ENCODE peak calls at places on chromosomes 6 and 20, in seven cellular contexts. G, H, X, C, O, M and T are unnamed samples.
A peak's percentile ranks its signal among the peaks of the same experiment; 100 is the strongest.

GRCh38 chr6:43436577-43437282 is 9.4 kb downstream of the ABCC10 start:
- DNase-seq in M (no peak), G (peak; percentile 88), O (no peak), X (peak; percentile 86), C (no peak), H (peak; percentile 77), T (peak; percentile 88)

GRCh38 chr20:37911838-37912273 is 8.9 kb downstream of the VSTM2L start:
- DNase-seq in X (peak; percentile 69), G (peak; percentile 59), C (peak; percentile 85), O (peak; percentile 31), M (no peak), H (peak; percentile 25), T (no peak)

GRCh38 chr6:43708857-43709653 is 21.5 kb upstream of the MRPS18A start:
- DNase-seq in H (no peak), G (no peak), C (no peak), M (no peak), O (no peak), X (peak; percentile 72), T (peak; percentile 34)

GRCh38 chr6:32940656-32941411 is at the start of gene HLA-DMB:
- DNase-seq in G (peak; percentile 64), H (peak; percentile 82), O (no peak), M (peak; percentile 32), C (peak; percentile 87), X (peak; percentile 77), T (peak; percentile 79)

GRCh38 chr6:33632603-33633039 is 11.5 kb downstream of the ITPR3 start:
- DNase-seq in H (peak; percentile 64), X (peak; percentile 49), G (no peak), C (peak; percentile 87), O (no peak), M (peak; percentile 59), T (peak; percentile 66)

GRCh38 chr6:4313044-4313686 is 177.8 kb upstream of the ECI2 start:
- DNase-seq in H (peak; percentile 98), M (no peak), O (no peak), G (no peak), X (peak; percentile 97), C (peak; percentile 54), T (peak; percentile 87)

GRCh38 chr6:107061125-107062020 is 33.4 kb downstream of the MTRES1 start:
- DNase-seq in X (peak; percentile 29), H (no peak), O (no peak), G (no peak), C (peak; percentile 52), M (no peak), T (no peak)

GRCh38 chr20:50572922-50573777 is 63.0 kb downstream of the PTPN1 start:
- DNase-seq in O (peak; percentile 94), M (no peak), G (no peak), X (peak; percentile 77), C (no peak), H (no peak), T (peak; percentile 96)

GRCh38 chr6:116925088-116925794 is 48.2 kb downstream of the RFX6 start:
- DNase-seq in C (no peak), G (no peak), X (no peak), M (no peak), O (no peak), H (no peak), T (no peak)

GRCh38 chr6:3380344-3381232 is 76.3 kb downstream of the SLC22A23 start:
- DNase-seq in M (no peak), X (no peak), O (no peak), G (peak; percentile 60), C (no peak), H (peak; percentile 78), T (no peak)

GRCh38 chr6:108684809-108685329 is 124.2 kb downstream of the FOXO3 start:
- DNase-seq in X (peak; percentile 94), O (no peak), G (peak; percentile 55), C (no peak), M (no peak), H (peak; percentile 59), T (peak; percentile 27)

GRCh38 chr20:58662142-58662473 is 11.0 kb downstream of the STX16 start:
- DNase-seq in C (no peak), X (no peak), O (no peak), M (no peak), G (no peak), H (no peak), T (no peak)